ENCODE peak calls at places on chromosomes 11 and 22, in seven cellular contexts. X is OCI-LY7; P is left colon; Y is stimulated activated effector memory CD8-positive, alpha-beta T cell treated with anti-CD3 and anti-CD28 coated beads, Interleukin-12 subunit alpha, Interleukin-12 subunit beta, amount 100 ng/mL, for 72 hours; O is AG09309; F is activated naive CD8-positive, alpha-beta T cell treated with anti-CD3 and anti-CD28 coated beads, Interleukin-2, amount 10 ng/mL, durations not matched to agents 7 days and 5 days; T is NCI-H460. G is an unnamed sample.

GRCh38 chr11:15943418-15944197 is 412.7 kb downstream of the SOX6 start:
- DNase-seq in X (no peak), P (no peak), Y (no peak), O (no peak), F (no peak), T (no peak), G (no peak)

GRCh38 chr11:61090982-61091372 is 11.3 kb upstream of the CD5 start:
- DNase-seq in X (no peak), P (no peak), Y (no peak), O (no peak), F (no peak), T (no peak), G (no peak)

GRCh38 chr11:5234390-5234834 is at the start of gene HBD:
- DNase-seq in X (no peak), P (no peak), Y (no peak), O (no peak), F (no peak), T (no peak), G (no peak)

GRCh38 chr11:122367809-122368231 is 251.8 kb upstream of the BLID start:
- DNase-seq in X (no peak), P (no peak), Y (no peak), O (no peak), F (no peak), T (no peak), G (peak)

GRCh38 chr22:43148581-43148980 is 2.8 kb upstream of the TSPO start:
- DNase-seq in X (peak), P (no peak), Y (no peak), O (no peak), F (no peak), T (no peak), G (no peak)

GRCh38 chr22:43642319-43642718 is 169.8 kb downstream of the EFCAB6 start:
- DNase-seq in X (no peak), P (no peak), Y (no peak), O (no peak), F (no peak), T (no peak), G (no peak)

GRCh38 chr11:78740175-78741161 is 165.8 kb upstream of the NARS2 start:
- DNase-seq in X (no peak), P (peak), Y (no peak), O (no peak), F (no peak), T (no peak), G (no peak)

GRCh38 chr11:32221476-32222032 is 130.7 kb downstream of the RCN1 start:
- DNase-seq in X (no peak), P (no peak), Y (no peak), O (no peak), F (no peak), T (no peak), G (no peak)

GRCh38 chr11:69356703-69357457 is 62.9 kb downstream of the MYEOV start:
- DNase-seq in X (no peak), P (peak), Y (no peak), O (no peak), F (no peak), T (no peak), G (no peak)

GRCh38 chr11:113351061-113351460 is 36.5 kb upstream of the ANKK1 start:
- DNase-seq in X (no peak), P (no peak), Y (no peak), O (no peak), F (no peak), T (no peak), G (no peak)

GRCh38 chr22:31097941-31098632 is 9.3 kb downstream of the SELENOM start:
- DNase-seq in X (no peak), P (no peak), Y (no peak), O (no peak), F (no peak), T (no peak), G (no peak)

GRCh38 chr11:117832511-117832910 is 8.0 kb upstream of the FXYD2 start:
- DNase-seq in X (no peak), P (no peak), Y (no peak), O (no peak), F (no peak), T (no peak), G (no peak)

GRCh38 chr11:3627291-3627690 is 14.5 kb downstream of the ART5 start:
- DNase-seq in X (no peak), P (no peak), Y (no peak), O (peak), F (no peak), T (no peak), G (peak)

GRCh38 chr11:45079943-45080719 is 66.3 kb upstream of the PRDM11 start:
- DNase-seq in X (peak), P (peak), Y (peak), O (no peak), F (peak), T (no peak), G (no peak)

GRCh38 chr22:28341001-28341400 is 338.6 kb downstream of the TTC28 start:
- DNase-seq in X (no peak), P (no peak), Y (no peak), O (no peak), F (no peak), T (no peak), G (peak)

GRCh38 chr11:134724106-134724778 is 312.2 kb upstream of the B3GAT1 start:
- DNase-seq in X (no peak), P (no peak), Y (no peak), O (no peak), F (no peak), T (no peak), G (no peak)

GRCh38 chr22:49767355-49768062 is 60.2 kb downstream of the BRD1 start:
- DNase-seq in X (peak), P (no peak), Y (no peak), O (peak), F (peak), T (peak), G (peak)

GRCh38 chr22:21937041-21937820 is 15.4 kb downstream of the PPM1F start:
- DNase-seq in X (no peak), P (peak), Y (no peak), O (no peak), F (no peak), T (no peak), G (no peak)

GRCh38 chr11:130760515-130761125 is 155.7 kb downstream of the SNX19 start:
- DNase-seq in X (no peak), P (no peak), Y (no peak), O (no peak), F (no peak), T (no peak), G (no peak)

GRCh38 chr11:45209480-45209879 is 63.0 kb downstream of the PRDM11 start:
- DNase-seq in X (no peak), P (no peak), Y (no peak), O (no peak), F (no peak), T (no peak), G (no peak)

GRCh38 chr11:10305262-10305963 is 540 bp downstream of the ADM start:
- DNase-seq in X (no peak), P (no peak), Y (no peak), O (no peak), F (peak), T (no peak), G (peak)

GRCh38 chr11:31711137-31711536 is 100.0 kb downstream of the PAX6 start:
- DNase-seq in X (no peak), P (no peak), Y (no peak), O (no peak), F (no peak), T (no peak), G (no peak)

GRCh38 chr22:46547179-46547882 is 9.9 kb upstream of the CELSR1 start:
- DNase-seq in X (no peak), P (no peak), Y (no peak), O (no peak), F (no peak), T (no peak), G (peak)

GRCh38 chr22:19285831-19286230 is 5.7 kb downstream of the CLTCL1 start:
- DNase-seq in X (no peak), P (no peak), Y (no peak), O (no peak), F (no peak), T (no peak), G (no peak)

GRCh38 chr22:18085188-18085587 is 7.4 kb downstream of the PEX26 start:
- DNase-seq in X (no peak), P (peak), Y (no peak), O (no peak), F (no peak), T (no peak), G (peak)